ENCODE peak calls at places on chromosomes 2 and 18, in four cellular contexts. One of them, this sample, is unnamed.
A peak's percentile ranks its signal among the peaks of the same experiment; 100 is the strongest.

GRCh38 chr2:16161768-16162490 is 221.6 kb downstream of the MYCN start:
- DNase-seq in astrocyte: no peak
- DNase-seq in cardiac muscle cell: no peak
- DNase-seq in omental fat pad: no peak
- DNase-seq in this sample: no peak

GRCh38 chr2:117785740-117786139 is 28.8 kb upstream of the DDX18 start:
- DNase-seq in astrocyte: peak; percentile 16
- DNase-seq in omental fat pad: no peak
- DNase-seq in cardiac muscle cell: peak; percentile 55
- DNase-seq in this sample: peak; percentile 0

GRCh38 chr18:47682876-47683275 is 247.6 kb downstream of the SMAD2 start:
- DNase-seq in omental fat pad: no peak
- DNase-seq in astrocyte: no peak
- DNase-seq in cardiac muscle cell: no peak
- DNase-seq in this sample: no peak

GRCh38 chr2:223735659-223736244 is 101.6 kb downstream of the AP1S3 start:
- DNase-seq in astrocyte: peak; percentile 92
- DNase-seq in cardiac muscle cell: peak; percentile 87
- DNase-seq in omental fat pad: no peak
- DNase-seq in this sample: no peak

GRCh38 chr2:201813996-201814845 is 7.9 kb downstream of the CDK15 start:
- DNase-seq in astrocyte: no peak
- DNase-seq in cardiac muscle cell: peak; percentile 13
- DNase-seq in omental fat pad: no peak
- DNase-seq in this sample: no peak

GRCh38 chr2:81324046-81324445 is 1019.5 kb upstream of the LRRTM1 start:
- DNase-seq in cardiac muscle cell: peak; percentile 10
- DNase-seq in omental fat pad: no peak
- DNase-seq in astrocyte: no peak
- DNase-seq in this sample: no peak

GRCh38 chr2:226185613-226186211 is 613.9 kb downstream of the IRS1 start:
- DNase-seq in cardiac muscle cell: peak; percentile 91
- DNase-seq in omental fat pad: no peak
- DNase-seq in astrocyte: peak; percentile 98
- DNase-seq in this sample: no peak

GRCh38 chr2:23687713-23688112 is 239.2 kb downstream of the ATAD2B start:
- DNase-seq in cardiac muscle cell: no peak
- DNase-seq in astrocyte: no peak
- DNase-seq in omental fat pad: no peak
- DNase-seq in this sample: no peak

GRCh38 chr2:233084488-233084887 is 24.3 kb downstream of the INPP5D start:
- DNase-seq in omental fat pad: no peak
- DNase-seq in astrocyte: no peak
- DNase-seq in cardiac muscle cell: peak; percentile 19
- DNase-seq in this sample: no peak

GRCh38 chr2:207868855-207869596 is 99.3 kb upstream of the FZD5 start:
- DNase-seq in omental fat pad: no peak
- DNase-seq in cardiac muscle cell: no peak
- DNase-seq in astrocyte: no peak
- DNase-seq in this sample: no peak

GRCh38 chr2:151289972-151290335 is 486 bp upstream of the NMI start:
- DNase-seq in cardiac muscle cell: peak; percentile 58
- DNase-seq in omental fat pad: peak; percentile 60
- DNase-seq in astrocyte: no peak
- DNase-seq in this sample: no peak

GRCh38 chr18:35580748-35581534 is 599 bp upstream of the GALNT1 start:
- DNase-seq in astrocyte: peak; percentile 35
- DNase-seq in cardiac muscle cell: peak; percentile 68
- DNase-seq in omental fat pad: no peak
- DNase-seq in this sample: peak; percentile 4

GRCh38 chr2:41994177-41994576 is 53.6 kb upstream of the PKDCC start:
- DNase-seq in cardiac muscle cell: peak; percentile 95
- DNase-seq in astrocyte: peak; percentile 73
- DNase-seq in omental fat pad: no peak
- DNase-seq in this sample: no peak

GRCh38 chr2:45121236-45121927 is 112.1 kb upstream of the SIX2 start:
- DNase-seq in omental fat pad: no peak
- DNase-seq in cardiac muscle cell: no peak
- DNase-seq in astrocyte: no peak
- DNase-seq in this sample: no peak

GRCh38 chr2:168118733-168119518 is 128.5 kb downstream of the STK39 start:
- DNase-seq in omental fat pad: no peak
- DNase-seq in astrocyte: peak; percentile 51
- DNase-seq in cardiac muscle cell: peak; percentile 84
- DNase-seq in this sample: no peak

GRCh38 chr2:55051026-55051866 is 995 bp upstream of the RTN4 start:
- DNase-seq in astrocyte: peak; percentile 100
- DNase-seq in omental fat pad: peak; percentile 50
- DNase-seq in cardiac muscle cell: peak; percentile 98
- DNase-seq in this sample: no peak

GRCh38 chr2:128736689-128737545 is 418.2 kb upstream of the HS6ST1 start:
- DNase-seq in astrocyte: peak; percentile 30
- DNase-seq in cardiac muscle cell: peak; percentile 94
- DNase-seq in omental fat pad: peak; percentile 60
- DNase-seq in this sample: no peak

GRCh38 chr2:170822292-170822884 is 5.7 kb downstream of the GAD1 start:
- DNase-seq in astrocyte: no peak
- DNase-seq in cardiac muscle cell: no peak
- DNase-seq in omental fat pad: no peak
- DNase-seq in this sample: no peak

GRCh38 chr2:54558188-54558975 is 102.3 kb downstream of the SPTBN1 start:
- DNase-seq in omental fat pad: no peak
- DNase-seq in cardiac muscle cell: peak; percentile 70
- DNase-seq in astrocyte: peak; percentile 61
- DNase-seq in this sample: peak; percentile 15

GRCh38 chr2:26477126-26477910 is 606 bp downstream of the OTOF start:
- DNase-seq in cardiac muscle cell: no peak
- DNase-seq in astrocyte: no peak
- DNase-seq in omental fat pad: no peak
- DNase-seq in this sample: no peak

GRCh38 chr2:30225131-30225762 is 6.1 kb upstream of the LBH start:
- DNase-seq in omental fat pad: no peak
- DNase-seq in cardiac muscle cell: peak; percentile 94
- DNase-seq in astrocyte: peak; percentile 86
- DNase-seq in this sample: no peak

GRCh38 chr2:224601923-224602322 is 16.8 kb upstream of the CUL3 start:
- DNase-seq in astrocyte: no peak
- DNase-seq in cardiac muscle cell: no peak
- DNase-seq in omental fat pad: no peak
- DNase-seq in this sample: no peak

GRCh38 chr2:65130440-65131175 is 702 bp upstream of the RAB1A start:
- DNase-seq in cardiac muscle cell: no peak
- DNase-seq in omental fat pad: no peak
- DNase-seq in astrocyte: no peak
- DNase-seq in this sample: no peak

GRCh38 chr2:3492951-3493609 is 26.3 kb downstream of the ADI1 start:
- DNase-seq in astrocyte: peak; percentile 85
- DNase-seq in omental fat pad: peak; percentile 50
- DNase-seq in cardiac muscle cell: peak; percentile 92
- DNase-seq in this sample: no peak

GRCh38 chr18:50009772-50010171 is 185.2 kb downstream of the MYO5B start:
- DNase-seq in astrocyte: no peak
- DNase-seq in omental fat pad: no peak
- DNase-seq in cardiac muscle cell: peak; percentile 45
- DNase-seq in this sample: no peak

GRCh38 chr2:260507-261161 is 3.2 kb downstream of the SH3YL1 start:
- DNase-seq in omental fat pad: no peak
- DNase-seq in cardiac muscle cell: no peak
- DNase-seq in astrocyte: no peak
- DNase-seq in this sample: no peak

GRCh38 chr2:36663314-36663713 is 33.2 kb upstream of the VIT start:
- DNase-seq in omental fat pad: no peak
- DNase-seq in astrocyte: no peak
- DNase-seq in cardiac muscle cell: no peak
- DNase-seq in this sample: no peak

GRCh38 chr2:157152362-157152761 is 105.1 kb upstream of the GALNT5 start:
- DNase-seq in astrocyte: no peak
- DNase-seq in omental fat pad: no peak
- DNase-seq in cardiac muscle cell: no peak
- DNase-seq in this sample: no peak

GRCh38 chr2:112706170-112706664 is 14.6 kb upstream of the NT5DC4 start:
- DNase-seq in astrocyte: peak; percentile 96
- DNase-seq in cardiac muscle cell: peak; percentile 82
- DNase-seq in omental fat pad: no peak
- DNase-seq in this sample: no peak

GRCh38 chr2:226334981-226335720 is 464.5 kb downstream of the IRS1 start:
- DNase-seq in astrocyte: peak; percentile 34
- DNase-seq in cardiac muscle cell: no peak
- DNase-seq in omental fat pad: no peak
- DNase-seq in this sample: no peak

GRCh38 chr2:23925702-23926288 is 1.1 kb downstream of the ATAD2B start:
- DNase-seq in astrocyte: peak; percentile 60
- DNase-seq in omental fat pad: no peak
- DNase-seq in cardiac muscle cell: peak; percentile 67
- DNase-seq in this sample: peak; percentile 27

GRCh38 chr2:39584283-39584972 is 81.3 kb upstream of the TMEM178A start:
- DNase-seq in omental fat pad: no peak
- DNase-seq in cardiac muscle cell: peak; percentile 75
- DNase-seq in astrocyte: peak; percentile 84
- DNase-seq in this sample: no peak

GRCh38 chr2:240233891-240234502 is 93.5 kb upstream of the OTOS start:
- DNase-seq in omental fat pad: no peak
- DNase-seq in astrocyte: no peak
- DNase-seq in cardiac muscle cell: no peak
- DNase-seq in this sample: no peak

GRCh38 chr2:112705576-112705975 is 15.2 kb upstream of the NT5DC4 start:
- DNase-seq in cardiac muscle cell: peak; percentile 34
- DNase-seq in omental fat pad: no peak
- DNase-seq in astrocyte: no peak
- DNase-seq in this sample: no peak

GRCh38 chr2:25286025-25286400 is 55.7 kb downstream of the DNMT3A start:
- DNase-seq in omental fat pad: no peak
- DNase-seq in astrocyte: no peak
- DNase-seq in cardiac muscle cell: no peak
- DNase-seq in this sample: no peak

GRCh38 chr2:181575650-181576025 is 81.3 kb downstream of the CERKL start:
- DNase-seq in omental fat pad: no peak
- DNase-seq in cardiac muscle cell: no peak
- DNase-seq in astrocyte: no peak
- DNase-seq in this sample: no peak

GRCh38 chr18:36786686-36787085 is 42.1 kb downstream of the TPGS2 start:
- DNase-seq in cardiac muscle cell: peak; percentile 93
- DNase-seq in omental fat pad: no peak
- DNase-seq in astrocyte: peak; percentile 81
- DNase-seq in this sample: no peak

GRCh38 chr2:240467149-240467642 is 31.7 kb downstream of the GPC1 start:
- DNase-seq in astrocyte: no peak
- DNase-seq in cardiac muscle cell: no peak
- DNase-seq in omental fat pad: peak; percentile 13
- DNase-seq in this sample: no peak

GRCh38 chr2:190812506-190813294 is 67.9 kb upstream of the GLS start:
- DNase-seq in cardiac muscle cell: peak; percentile 83
- DNase-seq in omental fat pad: no peak
- DNase-seq in astrocyte: peak; percentile 66
- DNase-seq in this sample: no peak

GRCh38 chr2:120738786-120739771 is 3.4 kb downstream of the GLI2 start:
- DNase-seq in astrocyte: no peak
- DNase-seq in cardiac muscle cell: no peak
- DNase-seq in omental fat pad: no peak
- DNase-seq in this sample: no peak

GRCh38 chr18:30439174-30439573 is 603.4 kb downstream of the DSC3 start:
- DNase-seq in omental fat pad: no peak
- DNase-seq in cardiac muscle cell: no peak
- DNase-seq in astrocyte: no peak
- DNase-seq in this sample: no peak
- TF ChIP-seq CTCF in omental fat pad: no peak
- TF ChIP-seq CTCF in cardiac muscle cell: no peak
- TF ChIP-seq CTCF in astrocyte: no peak
- TF ChIP-seq CTCF in this sample: no peak

DNA sequence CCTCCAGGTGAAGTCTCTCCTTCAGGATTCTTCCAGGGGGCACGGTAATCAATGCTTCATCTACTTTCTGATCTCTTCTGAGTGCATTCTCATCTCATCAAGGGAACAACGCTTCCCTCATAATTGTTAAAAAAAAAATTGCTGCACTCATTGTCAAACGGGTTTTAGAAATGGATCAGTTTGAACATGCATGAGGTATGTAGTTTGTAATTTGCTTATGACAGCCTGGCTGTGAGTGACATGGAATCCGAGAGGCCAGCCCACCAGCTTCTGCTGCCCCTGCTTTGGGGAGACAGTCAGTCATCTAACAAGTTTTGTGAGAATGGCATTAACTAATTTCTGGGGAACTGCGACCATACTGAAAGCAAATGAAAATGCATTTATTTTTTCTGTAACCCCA is 791.9 kb upstream of the SOX11 start:
- DNase-seq in omental fat pad: no peak
- DNase-seq in cardiac muscle cell: no peak
- DNase-seq in astrocyte: no peak
- DNase-seq in this sample: no peak
- TF ChIP-seq CTCF in omental fat pad: no peak
- TF ChIP-seq CTCF in cardiac muscle cell: no peak
- TF ChIP-seq CTCF in astrocyte: no peak
- TF ChIP-seq CTCF in this sample: no peak

GRCh38 chr2:88627055-88627855 is at the start of gene EIF2AK3:
- DNase-seq in cardiac muscle cell: peak; percentile 100
- DNase-seq in astrocyte: peak; percentile 100
- DNase-seq in omental fat pad: peak; percentile 95
- DNase-seq in this sample: peak; percentile 98
- TF ChIP-seq CTCF in cardiac muscle cell: no peak
- TF ChIP-seq CTCF in astrocyte: no peak
- TF ChIP-seq CTCF in omental fat pad: no peak
- TF ChIP-seq CTCF in this sample: peak; percentile 34

GRCh38 chr2:109468893-109469292 is 144.9 kb downstream of the SEPTIN10 start:
- DNase-seq in astrocyte: no peak
- DNase-seq in omental fat pad: no peak
- DNase-seq in cardiac muscle cell: no peak
- DNase-seq in this sample: no peak

GRCh38 chr2:109470121-109470921 is 143.4 kb downstream of the SEPTIN10 start:
- DNase-seq in omental fat pad: no peak
- DNase-seq in astrocyte: peak; percentile 64
- DNase-seq in cardiac muscle cell: peak; percentile 89
- DNase-seq in this sample: no peak

GRCh38 chr2:109463891-109464290 is 149.9 kb downstream of the SEPTIN10 start:
- DNase-seq in cardiac muscle cell: no peak
- DNase-seq in astrocyte: no peak
- DNase-seq in omental fat pad: no peak
- DNase-seq in this sample: no peak

GRCh38 chr2:109467701-109468100 is 146.1 kb downstream of the SEPTIN10 start:
- DNase-seq in cardiac muscle cell: no peak
- DNase-seq in omental fat pad: no peak
- DNase-seq in astrocyte: no peak
- DNase-seq in this sample: no peak

GRCh38 chr2:109466674-109467575 is 146.8 kb downstream of the SEPTIN10 start:
- DNase-seq in cardiac muscle cell: no peak
- DNase-seq in astrocyte: peak; percentile 63
- DNase-seq in omental fat pad: no peak
- DNase-seq in this sample: no peak
- TF ChIP-seq CTCF in cardiac muscle cell: no peak
- TF ChIP-seq CTCF in astrocyte: no peak
- TF ChIP-seq CTCF in omental fat pad: no peak
- TF ChIP-seq CTCF in this sample: no peak